ENCODE peak calls at places on chromosomes 13 and 19, in ten cellular contexts. F is stimulated activated CD4-positive, alpha-beta T cell treated with anti-CD3 and anti-CD28 coated beads, Interleukin-4, amount 100 ng/mL, for 24 hours; X is type B pancreatic cell; Y is T-helper 17 cell; S is T-helper 2 cell; O is fibroblast of mammary gland; U is ovary; D is iPS-NIHi11; K is HT1080; T is small intestine. N is an unnamed sample.

GRCh38 chr19:41626877-41627276 is at the start of gene CEACAM4:
- DNase-seq in O (no peak), K (no peak), U (no peak), X (peak), T (no peak), D (no peak), F (no peak), Y (no peak), S (no peak), N (no peak)

GRCh38 chr19:30407310-30407709 is 35.1 kb downstream of the ZNF536 start:
- DNase-seq in S (no peak), X (no peak), Y (no peak), K (no peak), U (no peak), F (no peak), O (no peak), T (no peak), D (no peak), N (no peak)

GRCh38 chr19:40283414-40284250 is 1.5 kb downstream of the AKT2 start:
- DNase-seq in F (no peak), K (no peak), D (no peak), U (no peak), T (peak), Y (no peak), X (no peak), S (no peak), O (no peak), N (no peak)

GRCh38 chr13:22700488-22700887 is 480.3 kb upstream of the SGCG start:
- DNase-seq in T (no peak), F (no peak), U (no peak), D (no peak), O (no peak), S (no peak), K (no peak), X (no peak), Y (no peak), N (no peak)

GRCh38 chr13:112246731-112247470 is 129.3 kb upstream of the SPACA7 start:
- DNase-seq in O (no peak), D (no peak), Y (no peak), S (no peak), T (no peak), U (no peak), F (no peak), K (no peak), X (no peak), N (no peak)

GRCh38 chr13:45623516-45624090 is 8.1 kb upstream of the ERICH6B start:
- DNase-seq in U (no peak), S (no peak), D (peak), T (peak), O (peak), Y (no peak), X (no peak), F (no peak), K (peak), N (no peak)

GRCh38 chr19:29537601-29538000 is 11.8 kb downstream of the VSTM2B start:
- DNase-seq in K (no peak), O (no peak), Y (no peak), S (no peak), X (no peak), T (no peak), F (no peak), D (no peak), U (no peak), N (peak)

GRCh38 chr13:33445024-33445423 is 159.5 kb upstream of the STARD13 start:
- DNase-seq in F (no peak), K (no peak), D (no peak), O (no peak), Y (no peak), U (no peak), T (peak), S (no peak), X (no peak), N (no peak)

GRCh38 chr13:37344051-37344450 is 238.6 kb upstream of the CSNK1A1L start:
- DNase-seq in K (no peak), F (no peak), Y (no peak), D (no peak), O (no peak), S (no peak), T (no peak), U (no peak), X (no peak), N (no peak)

GRCh38 chr13:94121686-94122085 is 357.8 kb downstream of the DCT start:
- DNase-seq in T (peak), O (peak), D (no peak), X (no peak), F (no peak), K (peak), S (no peak), U (no peak), Y (no peak), N (no peak)

GRCh38 chr19:20359933-20360720 is 193.1 kb downstream of the ZNF486 start:
- DNase-seq in D (peak), F (no peak), S (no peak), T (no peak), O (no peak), K (no peak), X (no peak), U (no peak), Y (no peak), N (no peak)

GRCh38 chr13:28429685-28430290 is 65.1 kb downstream of the FLT1 start:
- DNase-seq in K (no peak), S (no peak), D (peak), U (no peak), Y (no peak), X (no peak), O (no peak), F (no peak), T (no peak), N (no peak)

GRCh38 chr13:29621401-29621800 is 25.9 kb upstream of the SLC7A1 start:
- DNase-seq in S (no peak), X (no peak), Y (no peak), U (no peak), F (no peak), O (peak), D (no peak), T (no peak), K (peak), N (no peak)

GRCh38 chr19:37413243-37414084 is 42.6 kb downstream of the ZNF527 start:
- DNase-seq in D (no peak), O (peak), X (no peak), U (no peak), F (no peak), T (no peak), K (peak), S (no peak), Y (no peak), N (no peak)

GRCh38 chr19:2811735-2812413 is 7.8 kb upstream of the ZNF554 start:
- DNase-seq in U (no peak), O (no peak), X (no peak), D (peak), Y (no peak), S (no peak), T (peak), F (no peak), K (no peak), N (no peak)

GRCh38 chr19:35712529-35712909 is 5.3 kb upstream of the KMT2B start:
- DNase-seq in X (no peak), T (no peak), Y (no peak), O (no peak), D (no peak), U (no peak), S (no peak), F (peak), K (no peak), N (peak)

GRCh38 chr19:45019187-45019586 is 17.9 kb downstream of the RELB start:
- DNase-seq in D (no peak), S (no peak), O (no peak), F (no peak), K (no peak), Y (no peak), U (no peak), X (no peak), T (no peak), N (no peak)

GRCh38 chr19:1169921-1170885 is 3.9 kb downstream of the SBNO2 start:
- DNase-seq in S (no peak), T (no peak), D (peak), K (no peak), X (no peak), O (peak), F (no peak), U (peak), Y (no peak), N (no peak)

GRCh38 chr19:16076958-16077611 is 790 bp downstream of the TPM4 start:
- DNase-seq in D (no peak), K (no peak), U (peak), Y (no peak), S (no peak), X (no peak), F (peak), T (peak), O (no peak), N (peak)